ENCODE peak calls at places on chromosomes 7 and 10, in ten cellular contexts. U, Q, V, G, F, X, P, H, L and O are unnamed samples.

GRCh38 chr7:3984456-3984855 is 683.4 kb downstream of the SDK1 start:
- DNase-seq in U (no peak), Q (no peak), V (no peak), G (no peak), F (no peak), X (no peak), P (no peak), H (no peak), L (no peak), O (no peak)

GRCh38 chr10:131724891-131725735 is 175.7 kb upstream of the PPP2R2D start:
- DNase-seq in U (no peak), Q (no peak), V (no peak), G (no peak), F (no peak), X (no peak), P (no peak), H (peak; percentile 22), L (no peak), O (no peak)

GRCh38 chr10:44020322-44021111 is 364.4 kb downstream of the CXCL12 start:
- DNase-seq in U (no peak), Q (no peak), V (no peak), G (no peak), F (peak; percentile 56), X (no peak), P (no peak), H (no peak), L (no peak), O (no peak)

GRCh38 chr10:72889391-72889831 is 4.1 kb upstream of the OIT3 start:
- DNase-seq in U (peak; percentile 25), Q (no peak), V (no peak), G (no peak), F (peak; percentile 25), X (no peak), P (no peak), H (no peak), L (no peak), O (no peak)

GRCh38 chr10:17871036-17871435 is 61.9 kb downstream of the MRC1 start:
- DNase-seq in U (no peak), Q (no peak), V (no peak), G (no peak), F (no peak), X (no peak), P (no peak), H (no peak), L (no peak), O (no peak)

GRCh38 chr10:101139421-101139911 is 8.4 kb downstream of the TLX1 start:
- DNase-seq in U (no peak), Q (no peak), V (no peak), G (no peak), F (no peak), X (no peak), P (no peak), H (peak; percentile 70), L (no peak), O (no peak)

GRCh38 chr7:107103369-107103768 is 58.9 kb downstream of the PRKAR2B start:
- DNase-seq in U (no peak), Q (no peak), V (no peak), G (no peak), F (no peak), X (no peak), P (no peak), H (peak; percentile 79), L (no peak), O (no peak)

GRCh38 chr10:20059084-20059835 is 243.0 kb downstream of the PLXDC2 start:
- DNase-seq in U (peak; percentile 29), Q (no peak), V (peak; percentile 40), G (no peak), F (no peak), X (no peak), P (no peak), H (no peak), L (no peak), O (no peak)

GRCh38 chr10:71263376-71263775 is 51.0 kb downstream of the UNC5B start:
- DNase-seq in U (no peak), Q (no peak), V (peak; percentile 54), G (no peak), F (no peak), X (no peak), P (no peak), H (no peak), L (peak; percentile 52), O (no peak)

GRCh38 chr10:103854687-103855423 is 521 bp downstream of the SH3PXD2A start:
- DNase-seq in U (peak; percentile 57), Q (peak; percentile 24), V (peak; percentile 27), G (no peak), F (peak; percentile 58), X (no peak), P (peak; percentile 71), H (peak; percentile 65), L (no peak), O (no peak)